ENCODE peak calls at places on chromosomes 7 and 10, in eight cellular contexts. D, P, Z, R, S, B, G and H are unnamed samples.

GRCh38 chr7:41912426-41912825 is 209.5 kb upstream of the INHBA start:
- DNase-seq in D (no peak), Z (no peak), S (no peak), P (no peak), B (no peak), G (no peak), R (no peak), H (no peak)

GRCh38 chr10:19713800-19714525 is 102.3 kb upstream of the PLXDC2 start:
- DNase-seq in Z (peak; percentile 23), G (no peak), D (no peak), B (peak; percentile 20), R (no peak), S (peak; percentile 4), P (no peak), H (no peak)

GRCh38 chr10:15427836-15428414 is 56.8 kb upstream of the FAM171A1 start:
- DNase-seq in D (peak; percentile 28), S (peak; percentile 62), Z (no peak), R (peak; percentile 46), P (no peak), G (peak; percentile 76), B (peak; percentile 72), H (peak; percentile 76)

GRCh38 chr7:129923709-129924108 is 29.1 kb downstream of the UBE2H start:
- DNase-seq in Z (no peak), D (peak; percentile 46), R (no peak), S (no peak), B (no peak), P (no peak), G (peak; percentile 72), H (peak; percentile 64)

GRCh38 chr10:79429751-79430150 is 15.7 kb downstream of the ZCCHC24 start:
- DNase-seq in R (no peak), Z (no peak), D (no peak), P (no peak), G (no peak), B (no peak), S (no peak), H (no peak)

GRCh38 chr7:140719711-140720110 is 23.2 kb downstream of the NDUFB2 start:
- DNase-seq in S (no peak), Z (no peak), G (peak; percentile 58), P (no peak), R (no peak), B (no peak), D (no peak), H (peak; percentile 38)

GRCh38 chr7:44094796-44095592 is 9.2 kb upstream of the AEBP1 start:
- DNase-seq in S (no peak), P (no peak), D (no peak), G (peak; percentile 23), R (no peak), B (no peak), Z (no peak), H (peak; percentile 48)

GRCh38 chr7:98213874-98214810 is 2.9 kb downstream of the BHLHA15 start:
- DNase-seq in Z (no peak), S (no peak), G (no peak), D (no peak), B (no peak), P (peak; percentile 29), R (no peak), H (no peak)

GRCh38 chr7:114086906-114087651 is 168.3 kb upstream of the PPP1R3A start:
- DNase-seq in P (peak; percentile 52), D (no peak), S (peak; percentile 41), R (no peak), B (peak; percentile 4), G (peak; percentile 30), Z (no peak), H (peak; percentile 24)

GRCh38 chr7:70016044-70016770 is 417.9 kb downstream of the AUTS2 start:
- DNase-seq in B (no peak), P (no peak), D (peak; percentile 45), G (peak; percentile 88), S (no peak), R (no peak), Z (no peak), H (peak; percentile 40)

GRCh38 chr10:36489928-36490279 is 635.5 kb upstream of the ANKRD30A start:
- DNase-seq in S (no peak), G (peak; percentile 73), B (peak; percentile 63), Z (no peak), D (peak; percentile 38), R (no peak), P (no peak), H (peak; percentile 86)

GRCh38 chr7:1377111-1377909 is 82.0 kb downstream of the MICALL2 start:
- DNase-seq in D (no peak), B (no peak), G (no peak), Z (no peak), P (no peak), S (no peak), R (no peak), H (no peak)
- TF ChIP-seq CTCF in D (no peak), B (peak; percentile 45), G (no peak), Z (no peak), P (no peak), S (no peak), R (no peak), H (no peak)

GRCh38 chr10:71724539-71724938 is 5.0 kb upstream of the C10orf105 start:
- DNase-seq in S (no peak), P (no peak), Z (no peak), D (no peak), B (no peak), R (no peak), G (no peak), H (no peak)

GRCh38 chr10:71725249-71725648 is 5.7 kb upstream of the C10orf105 start:
- DNase-seq in P (no peak), G (no peak), D (no peak), B (no peak), Z (no peak), S (no peak), R (no peak), H (no peak)

GRCh38 chr10:71727429-71728217 is 8.0 kb upstream of the C10orf105 start:
- DNase-seq in Z (peak; percentile 54), G (peak; percentile 20), D (no peak), S (no peak), B (no peak), P (peak; percentile 82), R (peak; percentile 62), H (peak; percentile 47)

GRCh38 chr10:71726673-71727428 is 7.3 kb upstream of the C10orf105 start:
- DNase-seq in R (no peak), S (no peak), G (no peak), P (no peak), D (no peak), B (no peak), Z (no peak), H (no peak)

GRCh38 chr10:71725998-71726672 is 6.6 kb upstream of the C10orf105 start:
- DNase-seq in B (no peak), Z (no peak), D (no peak), S (peak; percentile 61), P (no peak), R (no peak), G (peak; percentile 48), H (peak; percentile 44)
- H3K4me3 ChIP-seq in B (no peak overlapping the region), Z (no peak overlapping the region), D (no peak overlapping the region), S (no peak overlapping the region), P (no peak overlapping the region), R (no peak overlapping the region), G (no peak overlapping the region), H (no peak overlapping the region)

GRCh38 chr10:100349672-100350071 is 2.6 kb downstream of the SCD start:
- DNase-seq in S (no peak), P (no peak), B (no peak), D (no peak), G (no peak), R (no peak), Z (no peak), H (no peak)
- TF ChIP-seq CTCF in S (no peak), P (no peak), B (no peak), D (no peak), G (no peak), R (no peak), Z (no peak), H (no peak)

GRCh38 chr10:128540806-128541739 is 414.9 kb upstream of the MKI67 start:
- DNase-seq in S (peak; percentile 63), G (no peak), Z (no peak), R (no peak), P (no peak), D (no peak), B (peak; percentile 53), H (peak; percentile 12)
- H3K4me3 ChIP-seq in S (peak overlapping the region; percentile 53), G (no peak overlapping the region), Z (peak overlapping the region; percentile 52), R (no peak overlapping the region), P (no peak overlapping the region), D (no peak overlapping the region), B (peak overlapping the region; percentile 32), H (no peak overlapping the region)

DNA sequence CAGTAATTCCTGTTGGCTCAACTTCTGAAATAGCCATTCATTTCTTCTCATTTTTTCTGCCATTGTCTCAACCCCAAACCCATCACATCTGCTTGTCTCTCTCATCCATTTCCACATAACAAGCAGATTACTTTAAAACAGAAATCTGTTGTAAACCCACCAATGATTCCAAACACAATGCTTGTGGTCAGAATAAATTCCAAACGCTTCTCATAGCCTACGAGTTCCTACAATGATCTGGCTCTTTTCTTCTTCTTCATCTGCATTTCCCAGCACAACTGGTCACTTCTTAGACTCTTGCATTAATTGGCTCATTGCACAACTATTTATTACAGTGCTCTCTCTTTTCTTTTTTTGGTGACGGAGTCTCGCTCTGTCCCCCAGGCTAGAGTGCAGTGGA is 364.1 kb downstream of the GATA3 start:
- DNase-seq in G (peak; percentile 56), B (no peak), Z (no peak), R (no peak), P (no peak), D (peak; percentile 68), S (no peak), H (peak; percentile 13)
- TF ChIP-seq CTCF in G (no peak), B (no peak), Z (no peak), R (no peak), P (no peak), D (no peak), S (no peak), H (no peak)

GRCh38 chr10:126430512-126430911 is 42.2 kb upstream of the ADAM12 start:
- DNase-seq in B (no peak), G (no peak), D (no peak), Z (no peak), P (no peak), R (no peak), S (no peak), H (no peak)
- H3K4me3 ChIP-seq in B (no peak overlapping the region), G (no peak overlapping the region), D (no peak overlapping the region), Z (no peak overlapping the region), P (no peak overlapping the region), R (no peak overlapping the region), S (no peak overlapping the region), H (no peak overlapping the region)